ENCODE peak calls at places on chromosome 7, in eight cellular contexts. A is A549, Z is HepG2, Q is GM23338, B is HCT116, O is SK-N-SH, J is Panc1, V is GM12878. T is an unnamed sample.

GRCh38 chr7:117673367-117673766 is 193.5 kb downstream of the CFTR start:
- DNase-seq in Q (peak), O (no peak), V (no peak), B (no peak), A (no peak), Z (no peak), J (no peak), T (no peak)

GRCh38 chr7:105587899-105588690 is 6.8 kb upstream of the EFCAB10 start:
- DNase-seq in J (no peak), O (peak), Z (no peak), Q (no peak), B (no peak), V (no peak), A (no peak), T (no peak)

GRCh38 chr7:4759211-4759610 is 16.2 kb upstream of the AP5Z1 start:
- DNase-seq in O (no peak), B (no peak), Z (no peak), V (no peak), A (no peak), J (no peak), Q (no peak), T (no peak)

GRCh38 chr7:131753620-131754222 is 197.3 kb upstream of the PODXL start:
- DNase-seq in Z (peak), J (no peak), B (peak), O (peak), A (peak), V (no peak), Q (peak), T (no peak)

GRCh38 chr7:3710531-3710930 is 409.5 kb downstream of the SDK1 start:
- DNase-seq in O (no peak), Q (no peak), B (no peak), V (no peak), J (no peak), Z (no peak), A (no peak), T (no peak)

GRCh38 chr7:74174606-74175082 is 488 bp downstream of the EIF4H start:
- DNase-seq in O (peak), B (no peak), A (peak), J (no peak), Z (peak), V (no peak), Q (peak), T (peak)

GRCh38 chr7:85023066-85023687 is 163.7 kb downstream of the SEMA3D start:
- DNase-seq in B (peak), A (peak), O (no peak), Q (peak), V (no peak), Z (peak), J (no peak), T (peak)

GRCh38 chr7:139490130-139490529 is 6.7 kb upstream of the KLRG2 start:
- DNase-seq in J (no peak), V (no peak), A (no peak), O (no peak), Q (no peak), B (no peak), Z (no peak), T (no peak)

GRCh38 chr7:7352845-7353244 is 170.5 kb downstream of the C1GALT1 start:
- DNase-seq in A (no peak), Q (peak), B (no peak), Z (peak), O (no peak), J (no peak), V (no peak), T (no peak)

GRCh38 chr7:157002819-157003421 is 7.5 kb downstream of the MNX1 start:
- DNase-seq in O (peak), J (no peak), V (no peak), Q (peak), B (no peak), Z (no peak), A (no peak), T (no peak)

GRCh38 chr7:69769826-69770225 is 171.6 kb downstream of the AUTS2 start:
- DNase-seq in O (no peak), B (no peak), J (no peak), A (no peak), Z (no peak), Q (no peak), V (no peak), T (no peak)

GRCh38 chr7:99143853-99144672 is at the start of gene SMURF1:
- DNase-seq in Q (peak), V (no peak), Z (peak), J (no peak), B (no peak), A (peak), O (peak), T (peak)

GRCh38 chr7:2022737-2023250 is 210.0 kb downstream of the MAD1L1 start:
- DNase-seq in O (no peak), V (no peak), B (no peak), Z (no peak), J (no peak), A (no peak), Q (no peak), T (no peak)

GRCh38 chr7:50662059-50662689 is 97.0 kb upstream of the DDC start:
- DNase-seq in A (no peak), V (no peak), B (no peak), O (no peak), Z (no peak), Q (no peak), J (no peak), T (peak)

GRCh38 chr7:94632338-94633024 is 23.5 kb downstream of the SGCE start:
- DNase-seq in B (no peak), J (no peak), V (no peak), Z (no peak), O (no peak), Q (peak), A (peak), T (no peak)

GRCh38 chr7:130894146-130895005 is 160.4 kb upstream of the KLF14 start:
- DNase-seq in J (no peak), Z (peak), A (peak), V (no peak), O (no peak), B (peak), Q (no peak), T (no peak)

GRCh38 chr7:122886357-122887081 is at the start of gene CADPS2:
- DNase-seq in Z (peak), J (no peak), B (peak), O (peak), A (peak), Q (peak), V (no peak), T (peak)

GRCh38 chr7:5177060-5177459 is 13.0 kb upstream of the WIPI2 start:
- DNase-seq in Z (no peak), A (peak), B (no peak), Q (no peak), J (no peak), V (no peak), O (peak), T (no peak)

GRCh38 chr7:17986826-17987225 is 40.8 kb downstream of the PRPS1L1 start:
- DNase-seq in B (no peak), A (no peak), O (no peak), V (no peak), Q (no peak), Z (no peak), J (no peak), T (no peak)

GRCh38 chr7:32670105-32670504 is 174.8 kb downstream of the AVL9 start:
- DNase-seq in O (no peak), J (peak), Z (peak), V (no peak), Q (no peak), A (peak), B (peak), T (no peak)

GRCh38 chr7:8441106-8441590 is 7.7 kb downstream of the NXPH1 start:
- DNase-seq in A (no peak), Z (no peak), B (no peak), O (no peak), Q (peak), J (no peak), V (no peak), T (no peak)

GRCh38 chr7:100027197-100027596 is 11.8 kb downstream of the ZKSCAN1 start:
- DNase-seq in O (no peak), V (no peak), J (no peak), A (no peak), Z (no peak), B (no peak), Q (no peak), T (no peak)

GRCh38 chr7:30510124-30511074 is 5.8 kb upstream of the GGCT start:
- DNase-seq in Z (peak), J (peak), O (peak), V (no peak), A (peak), B (peak), Q (peak), T (peak)

GRCh38 chr7:19713676-19714075 is 4.8 kb upstream of the POLR1F start:
- DNase-seq in B (peak), J (peak), O (peak), V (peak), Q (peak), Z (peak), A (peak), T (peak)

GRCh38 chr7:158602905-158603772 is 15.5 kb upstream of the PTPRN2 start:
- DNase-seq in V (peak), A (peak), Z (no peak), J (no peak), Q (no peak), O (no peak), B (no peak), T (no peak)

GRCh38 chr7:151366141-151366871 is 24.7 kb downstream of the NUB1 start:
- DNase-seq in B (no peak), A (no peak), O (no peak), J (no peak), Q (no peak), V (no peak), Z (no peak), T (no peak)

GRCh38 chr7:80781561-80781979 is 137.3 kb downstream of the SEMA3C start:
- DNase-seq in V (no peak), A (peak), Z (no peak), Q (peak), J (no peak), B (peak), O (no peak), T (no peak)

GRCh38 chr7:75945297-75946168 is 30.6 kb downstream of the POR start:
- DNase-seq in O (no peak), Z (peak), Q (no peak), A (peak), J (no peak), B (no peak), V (no peak), T (peak)

GRCh38 chr7:22094413-22095304 is 149.0 kb upstream of the CDCA7L start:
- DNase-seq in B (no peak), V (no peak), J (no peak), Q (peak), O (no peak), Z (no peak), A (no peak), T (no peak)

GRCh38 chr7:133344275-133344674 is 91.4 kb downstream of the EXOC4 start:
- DNase-seq in A (no peak), O (peak), B (no peak), Z (no peak), Q (peak), V (no peak), J (no peak), T (no peak)

GRCh38 chr7:117937049-117937448 is 63.8 kb upstream of the CTTNBP2 start:
- DNase-seq in J (no peak), B (no peak), Q (no peak), A (no peak), V (no peak), Z (no peak), O (no peak), T (no peak)

GRCh38 chr7:84372712-84373111 is 178.1 kb upstream of the SEMA3A start:
- DNase-seq in V (no peak), Z (no peak), Q (no peak), B (no peak), O (no peak), A (no peak), J (no peak), T (peak)

GRCh38 chr7:884191-885003 is 8.0 kb downstream of the GET4 start:
- DNase-seq in A (no peak), Q (no peak), J (no peak), O (no peak), Z (no peak), V (no peak), B (no peak), T (no peak)
- TF ChIP-seq REST in A (no peak), Q (no peak), J (no peak), O (no peak), Z (no peak), V (no peak), B (no peak), T (no peak)

GRCh38 chr7:25882151-25882773 is 269.7 kb upstream of the NFE2L3 start:
- DNase-seq in B (no peak), O (no peak), J (no peak), V (no peak), Z (no peak), A (no peak), Q (no peak), T (no peak)
- H3K27ac ChIP-seq in B (no peak), O (no peak), J (no peak), V (no peak), Z (no peak), A (no peak), Q (no peak), T (no peak)

DNA sequence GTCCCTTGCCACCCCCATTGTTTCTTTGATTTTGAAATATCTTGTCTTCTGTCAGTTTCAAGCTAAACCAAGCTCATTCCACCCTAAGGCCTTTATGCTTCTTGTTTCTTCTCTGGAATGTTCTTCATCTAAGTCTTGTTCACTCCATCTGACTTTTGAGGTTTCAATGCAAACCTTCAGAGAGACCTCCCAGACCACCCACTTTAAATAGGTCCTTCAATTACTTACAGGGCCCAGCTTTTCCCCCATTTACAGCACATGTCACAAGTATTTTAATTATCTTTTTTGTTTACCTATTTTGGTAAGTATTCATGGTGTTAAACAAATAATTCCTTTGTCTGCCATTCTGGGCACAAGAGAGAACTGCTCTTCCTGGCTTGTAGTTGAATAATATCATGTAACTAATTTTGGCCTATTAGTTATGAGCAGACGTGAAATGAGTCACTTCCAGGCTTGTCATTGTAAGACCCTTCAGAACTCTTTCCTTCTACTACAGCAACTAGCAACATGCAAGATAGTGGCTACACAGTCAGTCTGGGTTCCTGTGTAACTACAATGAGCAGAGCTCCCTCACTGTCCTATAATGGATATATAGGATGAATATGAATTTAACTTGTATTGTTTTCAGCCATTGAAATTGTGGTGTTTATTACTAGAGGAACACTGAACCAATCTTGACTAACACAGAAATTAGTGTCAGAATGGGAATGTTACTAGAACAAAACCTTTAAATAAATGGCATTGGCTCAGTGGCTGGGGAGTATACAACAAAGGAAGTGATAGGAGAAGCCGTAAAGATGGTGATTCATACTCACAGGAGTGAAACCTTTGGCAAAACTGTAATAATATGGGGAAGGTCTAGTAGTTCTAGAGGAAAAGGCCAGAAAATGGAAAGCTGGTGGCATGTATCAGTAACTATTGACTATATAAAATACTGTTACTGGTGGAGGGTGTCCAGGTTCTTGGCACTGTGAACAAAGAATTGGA is 2.8 kb upstream of the MTPN start:
- DNase-seq in J (no peak), O (no peak), A (no peak), B (no peak), Q (no peak), Z (no peak), V (no peak), T (no peak)
- TF ChIP-seq REST in J (no peak), O (no peak), A (no peak), B (no peak), Q (no peak), Z (no peak), V (no peak), T (no peak)

GRCh38 chr7:89133357-89133756 is 337.8 kb upstream of the TEX47 start:
- DNase-seq in Z (no peak), V (no peak), Q (no peak), A (no peak), O (no peak), J (no peak), B (no peak), T (no peak)
- H3K27ac ChIP-seq in Z (no peak), V (no peak), Q (no peak), A (no peak), O (no peak), J (no peak), B (no peak), T (no peak)

GRCh38 chr7:121433775-121434174 is 37.7 kb upstream of the FAM3C start:
- DNase-seq in B (no peak), Q (no peak), Z (no peak), V (peak), A (no peak), J (no peak), O (no peak), T (no peak)

GRCh38 chr7:121437470-121437869 is 41.4 kb upstream of the FAM3C start:
- DNase-seq in B (no peak), J (no peak), Z (no peak), O (no peak), V (no peak), Q (no peak), A (no peak), T (no peak)

GRCh38 chr7:121436688-121437087 is 40.6 kb upstream of the FAM3C start:
- DNase-seq in J (no peak), V (no peak), A (no peak), Z (no peak), O (no peak), B (no peak), Q (peak), T (no peak)

GRCh38 chr7:121431996-121432395 is 35.9 kb upstream of the FAM3C start:
- DNase-seq in Q (no peak), A (no peak), O (no peak), J (no peak), Z (no peak), V (no peak), B (no peak), T (no peak)

DNA sequence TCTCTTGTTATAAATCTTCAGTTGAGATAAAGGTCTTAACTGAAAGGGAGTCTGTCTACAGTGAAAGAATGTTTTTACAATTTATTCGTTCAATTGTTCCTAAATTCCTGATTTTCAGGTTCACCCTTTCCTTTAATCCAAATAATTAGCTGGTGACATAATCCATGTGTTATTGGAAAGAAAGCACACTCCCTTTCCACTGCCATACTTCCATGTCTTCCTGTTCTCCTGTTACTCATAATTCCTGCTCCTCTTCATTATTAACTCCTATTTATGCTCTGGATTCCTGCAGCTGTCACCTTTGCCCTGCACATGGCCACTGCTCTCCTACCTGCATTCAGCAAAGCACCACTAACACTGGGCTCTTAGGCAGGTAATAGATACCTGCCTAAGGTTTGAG is 40.0 kb upstream of the FAM3C start:
- DNase-seq in A (no peak), V (no peak), O (no peak), J (no peak), Z (no peak), Q (no peak), B (no peak), T (no peak)
- TF ChIP-seq REST in A (no peak), V (no peak), O (no peak), J (no peak), Z (no peak), Q (no peak), B (no peak), T (no peak)

GRCh38 chr7:129784437-129784782 is 168.3 kb downstream of the UBE2H start:
- DNase-seq in J (no peak), V (no peak), A (no peak), Z (no peak), O (no peak), B (no peak), Q (no peak), T (no peak)
- H3K27ac ChIP-seq in J (no peak), V (no peak), A (no peak), Z (no peak), O (no peak), B (no peak), Q (no peak), T (no peak)

GRCh38 chr7:129041142-129041928 is 13.6 kb downstream of the TNPO3 start:
- DNase-seq in B (no peak), J (no peak), Z (no peak), O (no peak), V (no peak), Q (peak), A (no peak), T (no peak)
- TF ChIP-seq REST in B (no peak), J (no peak), Z (no peak), O (no peak), V (no peak), Q (no peak), A (no peak), T (no peak)

DNA sequence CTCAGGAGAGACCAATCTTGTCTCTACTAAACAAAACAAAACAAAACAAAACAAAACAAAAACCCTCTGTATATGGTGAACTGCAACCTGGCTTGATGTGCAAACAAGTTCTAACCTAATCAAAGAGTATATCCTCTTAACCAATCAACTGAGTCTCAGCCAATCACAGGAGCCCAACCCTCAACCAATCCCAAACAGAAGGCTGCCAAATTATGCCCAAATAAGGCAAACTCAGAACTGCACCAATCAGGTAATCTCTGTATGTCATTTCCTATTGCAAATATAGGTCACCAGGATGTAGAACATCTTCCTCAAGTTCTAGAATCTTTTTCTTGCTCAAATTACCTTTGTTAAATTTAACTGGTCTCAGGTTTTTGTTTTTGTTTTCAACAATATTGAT is 5.2 kb downstream of the FAM133B start:
- DNase-seq in O (peak), A (peak), V (no peak), Z (peak), J (no peak), Q (peak), B (no peak), T (no peak)
- H3K27ac ChIP-seq in O (no peak), A (no peak), V (peak), Z (peak), J (no peak), Q (peak), B (no peak), T (peak)

T was measured in HL-60.